ENCODE peak calls at places on chromosomes 7 and 10, in seven cellular contexts. L is A549, C is heart right ventricle, Y is mesenchymal stem cell, T is gastrocnemius medialis, V is ovary, M is neural progenitor cell. X is an unnamed sample.

GRCh38 chr7:64908358-64908757 is 5.3 kb downstream of the ZNF273 start:
- DNase-seq in L (no peak), C (no peak), Y (no peak), T (peak; percentile 32), V (no peak), M (no peak), X (no peak)

GRCh38 chr7:2087744-2088143 is 145.0 kb downstream of the MAD1L1 start:
- DNase-seq in L (no peak), C (no peak), Y (no peak), T (no peak), V (no peak), M (no peak), X (no peak)

GRCh38 chr7:77199008-77199966 is at the start of gene FGL2:
- DNase-seq in L (no peak), C (peak; percentile 49), Y (peak; percentile 14), T (peak; percentile 56), V (peak; percentile 50), M (peak; percentile 74), X (peak; percentile 65)

GRCh38 chr7:36287371-36288241 is 102.1 kb upstream of the ANLN start:
- DNase-seq in L (no peak), C (no peak), Y (no peak), T (peak; percentile 70), V (no peak), M (no peak), X (no peak)

GRCh38 chr10:5292196-5292735 is 72.5 kb upstream of the UCN3 start:
- DNase-seq in L (no peak), C (no peak), Y (no peak), T (no peak), V (no peak), M (no peak), X (no peak)

GRCh38 chr7:14754631-14755030 is 147.9 kb downstream of the DGKB start:
- DNase-seq in L (no peak), C (no peak), Y (peak; percentile 47), T (no peak), V (no peak), M (no peak), X (no peak)

GRCh38 chr10:50421026-50421719 is 169.9 kb upstream of the ASAH2 start:
- DNase-seq in L (peak; percentile 47), C (no peak), Y (peak; percentile 44), T (no peak), V (no peak), M (peak; percentile 56), X (peak; percentile 49)

GRCh38 chr7:40733578-40733977 is 598.8 kb downstream of the SUGCT start:
- DNase-seq in L (no peak), C (no peak), Y (no peak), T (no peak), V (no peak), M (no peak), X (no peak)

GRCh38 chr10:56586391-56586790 is 225.3 kb upstream of the ZWINT start:
- DNase-seq in L (no peak), C (no peak), Y (no peak), T (no peak), V (no peak), M (peak; percentile 61), X (no peak)

GRCh38 chr7:2228921-2229320 is 3.8 kb downstream of the MAD1L1 start:
- DNase-seq in L (no peak), C (no peak), Y (no peak), T (no peak), V (no peak), M (no peak), X (no peak)

GRCh38 chr7:146366938-146367337 is 250.3 kb downstream of the CNTNAP2 start:
- DNase-seq in L (no peak), C (no peak), Y (peak; percentile 2), T (no peak), V (no peak), M (no peak), X (no peak)

GRCh38 chr10:102451105-102451969 is at the start of gene C10orf95:
- DNase-seq in L (no peak), C (no peak), Y (peak; percentile 30), T (no peak), V (no peak), M (no peak), X (no peak)

GRCh38 chr10:110013615-110014293 is 6.0 kb downstream of the ADD3 start:
- DNase-seq in L (no peak), C (no peak), Y (no peak), T (no peak), V (no peak), M (no peak), X (no peak)

GRCh38 chr10:88379575-88379974 is 203.5 kb downstream of the RNLS start:
- DNase-seq in L (no peak), C (no peak), Y (peak; percentile 45), T (no peak), V (no peak), M (no peak), X (no peak)

GRCh38 chr10:132575320-132576201 is 38.0 kb downstream of the INPP5A start:
- DNase-seq in L (no peak), C (no peak), Y (peak; percentile 78), T (no peak), V (no peak), M (no peak), X (peak; percentile 73)

GRCh38 chr10:86390337-86391120 is 23.9 kb upstream of the GRID1 start:
- DNase-seq in L (no peak), C (no peak), Y (no peak), T (no peak), V (no peak), M (no peak), X (peak; percentile 36)

GRCh38 chr10:86388119-86388704 is 21.6 kb upstream of the GRID1 start:
- DNase-seq in L (no peak), C (no peak), Y (no peak), T (no peak), V (no peak), M (no peak), X (no peak)

GRCh38 chr10:86387221-86387794 is 20.7 kb upstream of the GRID1 start:
- DNase-seq in L (no peak), C (no peak), Y (no peak), T (no peak), V (no peak), M (peak; percentile 39), X (no peak)

GRCh38 chr10:86391236-86391840 is 24.7 kb upstream of the GRID1 start:
- DNase-seq in L (no peak), C (no peak), Y (no peak), T (no peak), V (no peak), M (no peak), X (peak; percentile 34)

GRCh38 chr10:86389441-86390193 is 23.0 kb upstream of the GRID1 start:
- DNase-seq in L (peak; percentile 43), C (peak; percentile 26), Y (peak; percentile 57), T (no peak), V (no peak), M (peak; percentile 90), X (peak; percentile 55)
- H3K4me1 ChIP-seq in L (no peaks in the 10 kb centered on the region), C (peaks cover 3% of the 10 kb centered on the region), Y (peaks cover 9% of the 10 kb centered on the region), T (no peaks in the 10 kb centered on the region), V (no peaks in the 10 kb centered on the region), M (peaks cover 16% of the 10 kb centered on the region), X (no peaks in the 10 kb centered on the region)

GRCh38 chr10:32318476-32318896 is 28.5 kb downstream of the EPC1 start:
- DNase-seq in L (no peak), C (no peak), Y (no peak), T (peak; percentile 7), V (no peak), M (no peak), X (no peak)

GRCh38 chr10:32317795-32318194 is 29.2 kb downstream of the EPC1 start:
- DNase-seq in L (no peak), C (no peak), Y (no peak), T (no peak), V (no peak), M (no peak), X (no peak)

GRCh38 chr10:32315426-32315825 is 31.5 kb downstream of the EPC1 start:
- DNase-seq in L (no peak), C (no peak), Y (no peak), T (no peak), V (no peak), M (no peak), X (no peak)

GRCh38 chr10:32314588-32314987 is 32.4 kb downstream of the EPC1 start:
- DNase-seq in L (no peak), C (no peak), Y (no peak), T (no peak), V (no peak), M (no peak), X (no peak)
- H3K4me1 ChIP-seq in L (peaks cover 31% of the 10 kb centered on the region), C (peaks cover 74% of the 10 kb centered on the region), Y (no peaks in the 10 kb centered on the region), T (peaks cover 68% of the 10 kb centered on the region), V (peaks cover 6% of the 10 kb centered on the region), M (peaks cover 5% of the 10 kb centered on the region), X (peaks cover 39% of the 10 kb centered on the region)

DNA sequence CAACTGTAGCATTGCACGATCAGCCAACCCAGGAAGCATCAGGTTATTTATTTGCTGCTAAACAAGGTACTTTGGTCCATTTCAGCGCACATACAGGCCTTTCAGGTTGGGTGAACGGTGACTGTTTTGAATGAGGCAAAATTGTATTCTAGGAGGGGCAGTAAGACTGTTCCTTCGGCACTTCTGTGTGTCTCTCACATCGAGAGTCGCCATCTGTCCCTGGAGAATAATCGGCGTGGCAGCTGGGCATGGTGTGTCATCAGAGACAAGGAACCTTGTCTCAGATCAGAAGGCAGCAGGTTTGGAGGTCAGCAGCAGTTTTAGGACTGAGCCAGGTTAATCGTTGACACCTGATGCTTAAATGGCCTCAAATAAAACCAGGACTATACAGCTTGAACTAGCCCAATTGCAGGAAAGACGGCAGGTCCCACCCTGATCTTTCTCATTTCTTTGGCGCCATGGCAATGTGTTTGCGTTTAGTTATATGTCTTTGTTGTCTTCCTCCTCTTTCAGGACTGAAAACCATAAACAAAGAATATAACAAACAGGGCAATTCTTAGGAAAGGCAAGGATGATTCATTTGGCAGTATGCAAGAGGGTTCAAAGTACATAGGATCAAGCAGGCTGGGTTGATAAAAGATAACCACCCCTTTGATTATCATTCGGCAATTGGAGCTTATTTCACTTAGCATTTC is 92.0 kb upstream of the PRR15 start:
- DNase-seq in L (no peak), C (no peak), Y (no peak), T (no peak), V (no peak), M (no peak), X (no peak)
- H3K4me1 ChIP-seq in L (peaks cover 14% of the 10 kb centered on the region), C (peaks cover 9% of the 10 kb centered on the region), Y (no peaks in the 10 kb centered on the region), T (no peaks in the 10 kb centered on the region), V (peaks cover 15% of the 10 kb centered on the region), M (no peaks in the 10 kb centered on the region), X (peaks cover 21% of the 10 kb centered on the region)

GRCh38 chr7:463362-464176 is 56.1 kb downstream of the PDGFA start:
- DNase-seq in L (no peak), C (no peak), Y (no peak), T (no peak), V (peak; percentile 19), M (no peak), X (peak; percentile 50)

GRCh38 chr7:462173-463103 is 57.2 kb downstream of the PDGFA start:
- DNase-seq in L (no peak), C (no peak), Y (no peak), T (no peak), V (no peak), M (no peak), X (peak; percentile 10)

GRCh38 chr7:464712-465461 is 54.8 kb downstream of the PDGFA start:
- DNase-seq in L (no peak), C (no peak), Y (peak; percentile 86), T (no peak), V (peak; percentile 78), M (no peak), X (peak; percentile 56)

GRCh38 chr7:465710-466400 is 53.8 kb downstream of the PDGFA start:
- DNase-seq in L (no peak), C (no peak), Y (peak; percentile 27), T (no peak), V (peak; percentile 7), M (no peak), X (no peak)

GRCh38 chr7:464177-464711 is 55.4 kb downstream of the PDGFA start:
- DNase-seq in L (no peak), C (no peak), Y (no peak), T (no peak), V (peak; percentile 18), M (no peak), X (no peak)
- H3K4me1 ChIP-seq in L (no peaks in the 10 kb centered on the region), C (peaks cover 15% of the 10 kb centered on the region), Y (peaks cover 43% of the 10 kb centered on the region), T (peaks cover 3% of the 10 kb centered on the region), V (peaks cover 10% of the 10 kb centered on the region), M (peaks cover 14% of the 10 kb centered on the region), X (no peaks in the 10 kb centered on the region)

X was measured in right lobe of liver.